ENCODE peak calls at places on chromosomes 12 and 14, in ten cellular contexts. P, O, C, G, N, L, R, S, A and W are unnamed samples.

GRCh38 chr12:124248862-124249825 is 45.7 kb upstream of the RFLNA start:
- DNase-seq in A (no peak), C (no peak), L (no peak), P (no peak), S (no peak), R (peak; percentile 56), G (no peak), O (no peak), N (no peak), W (no peak)

GRCh38 chr12:57896437-57897201 is 44.7 kb upstream of the ATP23 start:
- DNase-seq in N (no peak), G (peak; percentile 78), R (peak; percentile 86), S (no peak), L (peak; percentile 31), O (no peak), C (no peak), P (peak; percentile 81), A (no peak), W (no peak)

GRCh38 chr12:92403210-92404175 is 257.8 kb upstream of the BTG1 start:
- DNase-seq in P (no peak), S (no peak), G (no peak), R (no peak), C (no peak), N (peak; percentile 85), L (peak; percentile 97), O (peak; percentile 95), A (no peak), W (no peak)

GRCh38 chr12:16609140-16609539 is 3.2 kb upstream of the LMO3 start:
- DNase-seq in A (no peak), R (peak; percentile 12), P (no peak), S (no peak), O (no peak), N (peak; percentile 24), C (no peak), L (no peak), G (no peak), W (peak; percentile 5)

GRCh38 chr12:27324452-27324999 is 8.1 kb upstream of the BMAL2 start:
- DNase-seq in P (no peak), C (no peak), A (no peak), N (no peak), S (no peak), O (no peak), L (no peak), R (no peak), G (no peak), W (no peak)

GRCh38 chr14:55512421-55512820 is 67.6 kb upstream of the KTN1 start:
- DNase-seq in O (no peak), S (no peak), G (no peak), C (peak; percentile 21), A (no peak), P (no peak), R (peak; percentile 8), N (no peak), L (no peak), W (no peak)

GRCh38 chr12:10197879-10198278 is 14.8 kb upstream of the GABARAPL1 start:
- DNase-seq in G (no peak), R (no peak), P (no peak), O (no peak), S (no peak), C (no peak), L (no peak), A (no peak), N (no peak), W (no peak)

GRCh38 chr14:77457115-77457521 is 283 bp downstream of the VIPAS39 start:
- DNase-seq in G (no peak), R (no peak), L (no peak), P (no peak), A (no peak), S (no peak), O (no peak), N (no peak), C (no peak), W (no peak)

GRCh38 chr12:32139064-32139421 is 32.4 kb downstream of the BICD1 start:
- DNase-seq in S (no peak), R (peak; percentile 69), P (no peak), G (peak; percentile 24), C (no peak), A (no peak), N (peak; percentile 94), L (peak; percentile 92), O (no peak), W (no peak)

GRCh38 chr12:14256555-14257169 is 108.8 kb upstream of the ATF7IP start:
- DNase-seq in R (peak; percentile 93), A (no peak), P (peak; percentile 81), O (peak; percentile 85), N (peak; percentile 94), G (peak; percentile 77), C (no peak), L (peak; percentile 52), S (peak; percentile 52), W (peak; percentile 81)

DNA sequence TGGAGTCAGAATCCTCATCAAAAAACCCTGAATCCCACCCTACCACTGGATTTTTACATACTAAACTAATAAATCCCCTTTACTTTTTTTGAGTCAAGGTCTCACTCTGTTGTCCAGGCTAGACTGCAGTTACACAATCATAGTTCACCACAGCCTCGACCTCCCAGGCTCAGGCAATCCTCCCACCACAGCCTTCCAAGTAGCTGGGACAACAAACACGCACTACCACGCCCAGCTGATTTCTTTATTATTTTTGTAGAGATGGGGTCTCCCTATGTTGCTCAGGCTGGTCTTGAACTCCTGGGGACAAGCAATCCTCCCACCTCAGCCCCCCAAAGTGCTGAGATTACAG is 24.3 kb downstream of the SPTSSA start:
- DNase-seq in S (no peak), R (no peak), G (no peak), A (no peak), O (no peak), C (no peak), P (no peak), L (no peak), N (no peak), W (no peak)
- H3K79me2 ChIP-seq in S (peaks cover 26% of the 10 kb centered on the region), R (peaks cover 5% of the 10 kb centered on the region), G (peaks cover 66% of the 10 kb centered on the region), A (peaks cover 12% of the 10 kb centered on the region), O (peaks cover 22% of the 10 kb centered on the region), C (peaks cover 35% of the 10 kb centered on the region), P (peaks cover 8% of the 10 kb centered on the region), L (peaks cover 5% of the 10 kb centered on the region), N (no peaks in the 10 kb centered on the region), W (peaks cover 56% of the 10 kb centered on the region)

DNA sequence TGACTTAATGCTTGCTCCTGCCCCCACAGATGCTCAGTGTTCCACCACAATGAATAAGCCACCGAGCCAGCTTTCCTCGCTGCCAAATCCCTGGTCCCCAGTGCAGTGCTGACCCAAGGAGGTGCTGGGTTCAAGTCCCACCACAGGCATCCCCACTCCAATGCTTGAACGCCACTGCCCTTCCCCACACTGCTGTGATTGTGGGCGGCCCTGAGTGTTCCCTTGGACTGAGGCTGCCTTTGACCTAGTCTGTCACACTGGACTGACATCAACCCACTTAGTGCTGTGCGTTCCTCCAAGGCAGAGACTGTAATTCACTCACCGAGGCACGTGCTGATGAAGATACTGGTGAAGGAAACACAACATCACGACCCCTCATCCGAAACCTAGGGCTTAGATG is 83.4 kb upstream of the TMCC3 start:
- DNase-seq in R (no peak), A (no peak), P (no peak), N (no peak), O (no peak), S (no peak), L (no peak), C (no peak), G (no peak), W (no peak)
- H3K79me2 ChIP-seq in R (no peaks in the 10 kb centered on the region), A (no peaks in the 10 kb centered on the region), P (no peaks in the 10 kb centered on the region), N (no peaks in the 10 kb centered on the region), O (no peaks in the 10 kb centered on the region), S (no peaks in the 10 kb centered on the region), L (no peaks in the 10 kb centered on the region), C (no peaks in the 10 kb centered on the region), G (no peaks in the 10 kb centered on the region), W (no peaks in the 10 kb centered on the region)

GRCh38 chr12:112020947-112021457 is 7.8 kb downstream of the ERP29 start:
- DNase-seq in P (no peak), G (no peak), A (no peak), S (no peak), R (no peak), O (no peak), C (no peak), N (no peak), L (no peak), W (no peak)

GRCh38 chr12:112015938-112016337 is 2.7 kb downstream of the ERP29 start:
- DNase-seq in S (no peak), P (no peak), C (no peak), L (no peak), A (no peak), G (no peak), N (no peak), O (no peak), R (no peak), W (no peak)

GRCh38 chr12:112017041-112017440 is 3.8 kb downstream of the ERP29 start:
- DNase-seq in P (no peak), S (no peak), O (no peak), C (no peak), G (no peak), R (no peak), L (no peak), A (peak; percentile 67), N (no peak), W (peak; percentile 63)

GRCh38 chr12:112022241-112023016 is 9.2 kb downstream of the ERP29 start:
- DNase-seq in S (no peak), L (no peak), A (no peak), O (no peak), R (no peak), G (no peak), C (no peak), N (no peak), P (no peak), W (no peak)

DNA sequence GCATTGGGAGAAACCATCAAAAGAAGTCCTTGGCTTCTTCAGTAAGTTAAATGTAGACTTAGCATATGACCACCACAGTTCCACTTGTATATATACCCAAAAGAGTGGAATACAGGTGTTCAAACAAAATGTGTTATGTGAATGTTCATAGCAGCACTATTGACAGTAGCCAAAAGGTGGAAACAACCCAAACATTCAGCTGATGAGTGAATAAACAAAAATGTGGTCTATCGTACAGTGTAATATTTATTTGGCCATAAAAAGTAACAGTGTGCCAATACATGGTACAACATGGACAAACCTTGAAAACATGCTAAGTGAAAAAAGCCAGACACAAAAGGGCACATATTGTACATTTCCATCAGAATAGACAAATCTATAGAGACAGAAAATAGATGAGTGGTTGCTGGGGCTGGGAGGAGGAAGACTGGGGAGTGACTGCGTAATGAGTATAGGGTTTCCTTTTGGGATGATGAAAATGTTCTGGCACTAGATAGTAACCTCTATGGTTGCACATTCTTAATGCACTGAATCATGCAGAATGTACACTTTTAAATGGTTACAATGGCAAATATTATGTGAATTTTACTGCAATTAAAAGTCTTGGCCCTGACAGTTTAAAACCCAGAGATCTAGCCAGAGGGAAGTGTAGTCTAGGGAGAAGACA is 5.5 kb downstream of the ERP29 start:
- DNase-seq in R (peak; percentile 90), O (no peak), L (no peak), A (peak; percentile 67), G (no peak), N (no peak), P (no peak), S (no peak), C (no peak), W (peak; percentile 95)
- H3K79me2 ChIP-seq in R (peaks cover 58% of the 10 kb centered on the region), O (peaks cover 73% of the 10 kb centered on the region), L (peaks cover 80% of the 10 kb centered on the region), A (peaks cover 71% of the 10 kb centered on the region), G (peaks cover 83% of the 10 kb centered on the region), N (peaks cover 42% of the 10 kb centered on the region), P (peaks cover 20% of the 10 kb centered on the region), S (peaks cover 69% of the 10 kb centered on the region), C (peaks cover 63% of the 10 kb centered on the region), W (peaks cover 76% of the 10 kb centered on the region)

DNA sequence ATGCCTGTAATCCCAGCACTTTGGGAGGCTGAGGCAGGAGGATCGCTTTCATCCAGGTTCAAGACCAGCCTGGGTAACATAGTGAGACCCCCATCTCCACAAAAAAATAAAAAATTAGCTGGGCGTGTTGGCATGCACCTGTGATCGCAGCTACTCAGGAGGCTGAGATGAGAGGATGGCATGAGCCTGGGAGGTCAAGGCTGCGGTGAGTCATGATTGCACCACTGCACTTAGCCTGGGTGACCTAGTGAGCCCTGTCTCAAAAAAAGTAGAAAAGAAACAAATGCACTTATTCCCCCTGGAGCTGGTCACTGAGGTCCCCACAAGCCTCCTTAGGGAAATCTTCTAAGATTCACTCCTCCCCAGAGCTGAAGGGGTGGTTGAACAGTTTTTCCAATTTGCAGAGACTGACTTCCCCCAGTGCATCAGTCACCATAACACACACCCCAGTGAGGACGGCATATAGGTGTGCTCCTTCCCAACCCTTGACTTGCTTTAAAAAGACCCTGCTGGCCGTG is 1.6 kb downstream of the CD9 start:
- DNase-seq in S (no peak), P (no peak), A (peak; percentile 66), C (no peak), O (no peak), R (no peak), L (no peak), G (no peak), N (no peak), W (no peak)
- H3K79me2 ChIP-seq in S (no peaks in the 10 kb centered on the region), P (peaks cover 12% of the 10 kb centered on the region), A (peaks cover 65% of the 10 kb centered on the region), C (peaks cover 65% of the 10 kb centered on the region), O (no peaks in the 10 kb centered on the region), R (peaks cover 60% of the 10 kb centered on the region), L (peaks cover 66% of the 10 kb centered on the region), G (no peaks in the 10 kb centered on the region), N (no peaks in the 10 kb centered on the region), W (peaks cover 66% of the 10 kb centered on the region)